ENCODE peak calls at places on chromosomes 4 and X, in seven cellular contexts. R is activated CD4-positive, alpha-beta T cell treated with anti-CD3 and anti-CD28 coated beads, Interleukin-2, amount 50 U/mL, for 1 hour; D is AG08396; P is brain pericyte; O is stimulated activated CD4-positive, alpha-beta T cell treated with anti-CD3 and anti-CD28 coated beads, Interleukin-1b, Interleukin-23, amount 100 ng/mL, for 1 hour; I is GM20000; Q is NCI-H748 treated with DMSO at 0.1 percent for 48 hours. L is an unnamed sample.

GRCh38 chr4:46073778-46074177 is 50.1 kb downstream of the GABRG1 start:
- DNase-seq in O (no peak), P (no peak), I (no peak), D (no peak), R (no peak), Q (no peak), L (no peak)

GRCh38 chrX:94662665-94663064 is 988.7 kb downstream of the FAM133A start:
- DNase-seq in I (no peak), O (no peak), P (no peak), D (no peak), Q (no peak), R (no peak), L (no peak)

GRCh38 chrX:23008431-23009099 is 8.8 kb downstream of the DDX53 start:
- DNase-seq in I (no peak), Q (peak), O (no peak), P (no peak), D (peak), R (no peak), L (peak)

GRCh38 chrX:112694062-112694461 is 14.3 kb upstream of the LHFPL1 start:
- DNase-seq in O (no peak), P (no peak), Q (no peak), R (no peak), D (no peak), I (no peak), L (no peak)

GRCh38 chr4:102715057-102715456 is 45.7 kb downstream of the MANBA start:
- DNase-seq in Q (no peak), I (no peak), O (no peak), D (no peak), P (no peak), R (no peak), L (peak)

GRCh38 chrX:148316446-148316845 is 184.0 kb upstream of the AFF2 start:
- DNase-seq in R (no peak), I (no peak), P (no peak), D (no peak), Q (no peak), O (no peak), L (no peak)

GRCh38 chrX:443676-444210 is 57.0 kb upstream of the PPP2R3B start:
- DNase-seq in P (no peak), Q (no peak), R (no peak), I (no peak), O (no peak), D (no peak), L (no peak)

GRCh38 chr4:10622728-10623127 is 61.8 kb downstream of the CLNK start:
- DNase-seq in Q (peak), O (no peak), I (peak), P (no peak), D (no peak), R (no peak), L (no peak)

GRCh38 chr4:164136181-164136616 is 617.7 kb upstream of the SMIM31 start:
- DNase-seq in R (no peak), P (no peak), O (no peak), Q (no peak), I (no peak), D (no peak), L (peak)

L was measured in MG63.